ENCODE peak calls at places on chromosome 10, in ten cellular contexts. S, U, T, N, C, Z, E, Y, V and X are unnamed samples.

GRCh38 chr10:133467286-133467911 is 13.7 kb downstream of the SCART1 start:
- DNase-seq in E (no peak), N (no peak), Y (no peak), Z (no peak), U (no peak), S (no peak), V (peak; percentile 37), T (no peak), C (no peak), X (no peak)

GRCh38 chr10:120950103-120950561 is 99.0 kb downstream of the WDR11 start:
- DNase-seq in N (no peak), V (no peak), Z (peak; percentile 31), E (no peak), S (no peak), Y (no peak), U (peak; percentile 52), C (peak; percentile 16), T (no peak), X (peak; percentile 52)

GRCh38 chr10:3231951-3232730 is 59.6 kb upstream of the PITRM1 start:
- DNase-seq in Y (no peak), U (no peak), E (no peak), V (no peak), Z (no peak), S (no peak), N (no peak), T (no peak), C (peak; percentile 32), X (peak; percentile 77)

GRCh38 chr10:64430690-64431323 is 909.6 kb downstream of the REEP3 start:
- DNase-seq in Y (no peak), N (no peak), S (peak; percentile 86), E (no peak), U (peak; percentile 50), C (peak; percentile 8), Z (no peak), T (no peak), V (no peak), X (peak; percentile 0)

GRCh38 chr10:89337493-89337892 is 9.7 kb downstream of the IFIT3 start:
- DNase-seq in Y (no peak), S (no peak), U (no peak), E (no peak), C (peak; percentile 53), Z (peak; percentile 78), T (no peak), V (no peak), N (no peak), X (peak; percentile 93)

GRCh38 chr10:46546591-46547330 is 9.7 kb downstream of the GPRIN2 start:
- DNase-seq in T (peak; percentile 19), C (no peak), Z (peak; percentile 65), S (peak; percentile 8), V (peak; percentile 66), E (no peak), N (peak; percentile 91), U (no peak), Y (no peak), X (no peak)

GRCh38 chr10:124743188-124744046 is 761 bp downstream of the FAM53B start:
- DNase-seq in E (peak; percentile 60), Z (peak; percentile 47), C (no peak), U (peak; percentile 41), N (peak; percentile 69), Y (no peak), S (no peak), V (no peak), T (no peak), X (peak; percentile 34)

GRCh38 chr10:133453516-133454203 is at the start of gene SCART1:
- DNase-seq in N (no peak), Z (no peak), C (no peak), T (no peak), S (no peak), V (peak; percentile 40), E (no peak), U (no peak), Y (no peak), X (no peak)

GRCh38 chr10:35336084-35336831 is at the start of gene CCNY:
- DNase-seq in Y (no peak), S (peak; percentile 67), C (peak; percentile 66), E (peak; percentile 86), T (peak; percentile 87), V (peak; percentile 85), Z (peak; percentile 71), N (peak; percentile 88), U (peak; percentile 88), X (peak; percentile 67)

GRCh38 chr10:100998183-100998990 is 1.2 kb upstream of the LZTS2 start:
- DNase-seq in S (peak; percentile 95), N (peak; percentile 88), T (peak; percentile 88), V (peak; percentile 94), Y (no peak), Z (peak; percentile 74), E (peak; percentile 86), C (peak; percentile 77), U (peak; percentile 93), X (peak; percentile 82)

GRCh38 chr10:42635098-42635497 is 3.3 kb downstream of the ZNF33B start:
- DNase-seq in Y (no peak), N (no peak), C (no peak), Z (no peak), E (no peak), V (no peak), S (no peak), U (no peak), T (no peak), X (no peak)

GRCh38 chr10:99442394-99442793 is 12.0 kb upstream of the GOT1 start:
- DNase-seq in E (no peak), U (no peak), T (no peak), C (no peak), Z (no peak), S (no peak), Y (no peak), N (no peak), V (no peak), X (no peak)
- TF ChIP-seq CTCF in E (no peak), U (no peak), T (no peak), C (no peak), Z (no peak), S (no peak), Y (no peak), N (no peak), V (no peak), X (no peak)

GRCh38 chr10:77560471-77560870 is 77.1 kb downstream of the KCNMA1 start:
- DNase-seq in Z (no peak), T (no peak), Y (no peak), V (no peak), U (no peak), S (no peak), N (peak; percentile 52), E (no peak), C (no peak), X (no peak)

GRCh38 chr10:77560052-77560451 is 77.6 kb downstream of the KCNMA1 start:
- DNase-seq in S (no peak), N (no peak), E (no peak), C (no peak), U (no peak), V (no peak), Z (no peak), Y (no peak), T (no peak), X (no peak)

GRCh38 chr10:77563638-77564270 is 73.9 kb downstream of the KCNMA1 start:
- DNase-seq in S (no peak), V (no peak), Z (no peak), Y (no peak), U (peak; percentile 35), N (no peak), C (no peak), E (no peak), T (no peak), X (no peak)

GRCh38 chr10:77564781-77565589 is 72.6 kb downstream of the KCNMA1 start:
- DNase-seq in U (no peak), V (peak; percentile 59), E (no peak), Z (peak; percentile 46), C (no peak), N (no peak), T (no peak), Y (no peak), S (no peak), X (no peak)

GRCh38 chr10:77562742-77563141 is 74.9 kb downstream of the KCNMA1 start:
- DNase-seq in C (no peak), S (no peak), N (no peak), U (no peak), T (no peak), E (no peak), Y (no peak), V (no peak), Z (no peak), X (no peak)
- H3K4me3 ChIP-seq in C (no peak overlapping the region), S (no peak overlapping the region), N (no peak overlapping the region), U (no peak overlapping the region), T (no peak overlapping the region), E (no peak overlapping the region), Y (no peak overlapping the region), V (no peak overlapping the region), Z (no peak overlapping the region), X (no peak overlapping the region)

GRCh38 chr10:97640174-97640867 is at the start of gene PI4K2A:
- DNase-seq in T (peak; percentile 99), S (peak; percentile 99), E (peak; percentile 97), Z (peak; percentile 99), U (peak; percentile 100), Y (peak; percentile 98), C (peak; percentile 100), V (peak; percentile 99), N (peak; percentile 99), X (peak; percentile 100)
- TF ChIP-seq CTCF in T (no peak), S (no peak), E (no peak), Z (no peak), U (no peak), Y (no peak), C (no peak), V (no peak), N (no peak), X (no peak)

GRCh38 chr10:22712959-22713852 is 1.2 kb downstream of the PIP4K2A start:
- DNase-seq in E (peak; percentile 30), U (peak; percentile 22), Y (no peak), N (peak; percentile 65), S (peak; percentile 15), C (peak; percentile 24), V (no peak), T (peak; percentile 32), Z (peak; percentile 19), X (peak; percentile 47)

GRCh38 chr10:22711373-22711772 is 3.0 kb downstream of the PIP4K2A start:
- DNase-seq in E (no peak), T (no peak), Y (no peak), V (no peak), C (no peak), Z (no peak), N (no peak), U (no peak), S (no peak), X (no peak)

GRCh38 chr10:22712246-22712958 is 2.0 kb downstream of the PIP4K2A start:
- DNase-seq in Y (no peak), S (no peak), T (no peak), V (no peak), C (peak; percentile 55), E (no peak), N (no peak), Z (no peak), U (no peak), X (peak; percentile 49)

GRCh38 chr10:22708772-22709171 is 5.6 kb downstream of the PIP4K2A start:
- DNase-seq in T (no peak), E (no peak), Y (no peak), S (no peak), Z (no peak), U (no peak), C (no peak), V (no peak), N (no peak), X (no peak)

GRCh38 chr10:22710139-22710745 is 4.1 kb downstream of the PIP4K2A start:
- DNase-seq in V (no peak), E (no peak), U (no peak), Z (no peak), Y (no peak), T (no peak), S (no peak), C (no peak), N (peak; percentile 55), X (no peak)
- H3K4me3 ChIP-seq in V (peak overlapping the region; percentile 26), E (no peak overlapping the region), U (no peak overlapping the region), Z (no peak overlapping the region), Y (no peak overlapping the region), T (no peak overlapping the region), S (no peak overlapping the region), C (no peak overlapping the region), N (no peak overlapping the region), X (no peak overlapping the region)

GRCh38 chr10:116627386-116627933 is 6.7 kb downstream of the PNLIPRP2 start:
- DNase-seq in U (peak; percentile 75), Y (no peak), N (no peak), C (no peak), T (no peak), Z (peak; percentile 23), V (no peak), E (no peak), S (peak; percentile 77), X (peak; percentile 1)
- TF ChIP-seq CTCF in U (peak; percentile 58), Y (peak; percentile 45), N (peak; percentile 43), C (peak; percentile 15), T (peak; percentile 38), Z (peak; percentile 37), V (no peak), E (peak; percentile 52), S (peak; percentile 95), X (peak; percentile 19)